ENCODE peak calls at places on chromosomes 16 and 17, in six cellular contexts. U is upper lobe of right lung, C is A549, G is esophagus squamous epithelium, Y is fibroblast of lung, Q is mesendoderm. H is an unnamed sample.

GRCh38 chr16:82152641-82153094 is 17.4 kb downstream of the MPHOSPH6 start:
- DNase-seq in C (peak), U (no peak), Q (peak), Y (peak), G (no peak), H (peak)

GRCh38 chr16:4945560-4946502 is 8.9 kb upstream of the PPL start:
- DNase-seq in U (peak), Q (no peak), Y (peak), G (no peak), C (peak), H (peak)

GRCh38 chr17:48262982-48263586 is 155.5 kb downstream of the SNX11 start:
- DNase-seq in U (no peak), Y (peak), G (no peak), Q (no peak), C (peak), H (no peak)

GRCh38 chr17:77345260-77345910 is 204.6 kb downstream of the SEC14L1 start:
- DNase-seq in Q (no peak), G (no peak), C (no peak), U (no peak), Y (no peak), H (no peak)

GRCh38 chr16:81175325-81175891 is 63.1 kb upstream of the BCO1 start:
- DNase-seq in Q (no peak), C (peak), U (no peak), G (no peak), Y (peak), H (peak)

GRCh38 chr17:46885415-46885814 is 34.0 kb downstream of the WNT9B start:
- DNase-seq in Q (no peak), G (no peak), Y (no peak), U (no peak), C (no peak), H (no peak)

GRCh38 chr16:55914383-55914782 is 39.2 kb upstream of the CES5A start:
- DNase-seq in Y (no peak), C (no peak), U (no peak), G (no peak), Q (no peak), H (no peak)

GRCh38 chr17:67053438-67054000 is 9.2 kb downstream of the CACNG1 start:
- DNase-seq in Q (no peak), Y (no peak), G (no peak), C (no peak), U (no peak), H (no peak)

GRCh38 chr17:48724241-48725004 is 1.4 kb downstream of the PRAC2 start:
- DNase-seq in Y (peak), C (peak), Q (peak), G (no peak), U (peak), H (no peak)

GRCh38 chr17:4249452-4250029 is 14.2 kb downstream of the ANKFY1 start:
- DNase-seq in C (peak), G (no peak), U (no peak), Q (peak), Y (peak), H (no peak)

GRCh38 chr16:19884021-19884485 is 595 bp downstream of the GPRC5B start:
- DNase-seq in Q (peak), C (no peak), U (no peak), Y (no peak), G (no peak), H (no peak)

GRCh38 chr17:8673621-8674020 is 43.1 kb upstream of the MYH10 start:
- DNase-seq in Y (no peak), G (no peak), Q (no peak), C (no peak), U (no peak), H (no peak)

GRCh38 chr17:48187867-48188608 is 80.5 kb downstream of the SNX11 start:
- DNase-seq in G (no peak), Y (no peak), U (no peak), Q (no peak), C (no peak), H (no peak)

GRCh38 chr17:64115871-64116534 is 13.9 kb downstream of the ERN1 start:
- DNase-seq in Y (peak), U (no peak), C (peak), Q (no peak), G (no peak), H (peak)

GRCh38 chr16:55622930-55623561 is 32.7 kb upstream of the SLC6A2 start:
- DNase-seq in Y (no peak), Q (peak), G (no peak), U (no peak), C (peak), H (no peak)

GRCh38 chr16:49345829-49346228 is 27.8 kb upstream of the C16orf78 start:
- DNase-seq in Y (no peak), G (no peak), Q (peak), U (no peak), C (no peak), H (no peak)

GRCh38 chr16:57268804-57269800 is 15.4 kb downstream of the PLLP start:
- DNase-seq in C (peak), Y (no peak), G (no peak), U (peak), Q (peak), H (no peak)

GRCh38 chr16:73909529-73910035 is 387.0 kb upstream of the PSMD7 start:
- DNase-seq in Y (no peak), C (no peak), U (no peak), G (no peak), Q (no peak), H (no peak)

GRCh38 chr16:77868478-77868877 is 80.1 kb downstream of the VAT1L start:
- DNase-seq in Q (no peak), C (no peak), Y (no peak), U (no peak), G (no peak), H (no peak)

GRCh38 chr17:7838291-7839075 is 4.5 kb downstream of the KDM6B start:
- DNase-seq in C (peak), G (no peak), Y (peak), U (no peak), Q (peak), H (no peak)

GRCh38 chr16:30380801-30381208 is 1.6 kb downstream of the SEPTIN1 start:
- DNase-seq in Y (no peak), U (no peak), G (no peak), Q (no peak), C (no peak), H (no peak)

GRCh38 chr17:35084987-35085386 is 21.5 kb upstream of the RFFL start:
- DNase-seq in Y (peak), U (no peak), G (no peak), C (peak), Q (peak), H (peak)

GRCh38 chr17:45646288-45646988 is 137.7 kb upstream of the CRHR1 start:
- DNase-seq in Y (no peak), U (peak), C (no peak), Q (no peak), G (no peak), H (no peak)

GRCh38 chr16:52958951-52959350 is 93.7 kb downstream of the CHD9NB start:
- DNase-seq in C (no peak), Q (no peak), Y (no peak), U (no peak), G (no peak), H (no peak)

GRCh38 chr17:40058151-40058784 is 4.1 kb upstream of the MED24 start:
- DNase-seq in G (no peak), Y (peak), Q (no peak), C (no peak), U (no peak), H (no peak)
- H3K27ac ChIP-seq in G (peak), Y (no peak), Q (no peak), C (peak), U (peak), H (no peak)

DNA sequence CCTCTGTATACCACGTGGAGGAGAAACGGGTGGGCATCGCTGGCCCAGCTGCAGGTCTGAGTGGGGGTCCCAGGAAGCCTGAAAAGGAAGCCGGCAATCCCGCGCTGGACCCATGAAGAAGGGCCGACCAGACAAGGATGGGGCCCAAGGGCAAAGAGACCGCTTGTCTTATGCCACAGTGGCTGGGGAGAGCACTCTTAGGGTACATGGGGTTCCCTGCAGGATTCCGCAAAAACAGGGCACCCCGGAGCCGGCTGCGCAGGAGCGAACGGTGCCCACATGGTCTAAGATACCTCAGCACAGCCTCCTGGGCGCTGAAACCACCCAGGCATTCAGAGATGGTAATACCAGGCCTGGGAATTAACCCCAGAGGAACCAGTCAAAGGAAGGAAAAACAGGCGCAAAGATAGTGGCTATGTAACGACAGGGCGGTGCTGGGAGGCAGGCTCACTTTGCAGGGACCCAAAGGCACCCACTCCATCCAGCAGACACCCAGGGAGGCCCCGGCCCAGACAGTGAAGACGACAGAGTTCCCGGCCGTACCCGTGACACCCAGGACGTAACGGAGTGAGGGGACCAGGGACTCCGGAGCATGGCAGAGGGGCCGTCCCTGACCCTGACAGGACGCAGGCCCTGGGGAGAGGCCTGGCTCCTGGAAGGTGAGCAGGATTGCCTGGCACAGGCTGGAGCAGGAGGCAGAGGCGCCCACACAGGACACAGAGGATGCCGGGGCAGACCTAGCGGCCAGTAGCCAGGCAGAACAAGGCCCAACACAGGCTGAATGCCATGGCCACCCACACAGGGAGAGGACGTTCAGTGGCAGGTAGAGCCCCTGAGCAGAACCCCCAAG is 10.3 kb downstream of the PIEZO1 start:
- DNase-seq in Y (no peak), Q (no peak), C (no peak), G (no peak), U (no peak), H (no peak)
- H3K27ac ChIP-seq in Y (peak), Q (no peak), C (no peak), G (no peak), U (peak), H (no peak)

GRCh38 chr16:22397931-22398330 is 23.5 kb upstream of the CDR2 start:
- DNase-seq in Y (no peak), G (no peak), C (no peak), Q (no peak), U (no peak), H (no peak)
- H3K27ac ChIP-seq in Y (peak), G (no peak), C (no peak), Q (no peak), U (no peak), H (peak)

GRCh38 chr16:70563571-70563970 is 40.0 kb downstream of the SF3B3 start:
- DNase-seq in Q (no peak), Y (no peak), C (no peak), G (no peak), U (no peak), H (no peak)
- H3K27ac ChIP-seq in Q (no peak), Y (no peak), C (no peak), G (peak), U (no peak), H (peak)

GRCh38 chr16:24180451-24180850 is 75.7 kb upstream of the CACNG3 start:
- DNase-seq in C (no peak), G (no peak), Q (no peak), U (no peak), Y (no peak), H (no peak)
- H3K27ac ChIP-seq in C (no peak), G (no peak), Q (no peak), U (no peak), Y (no peak), H (no peak)

GRCh38 chr17:58388302-58389190 is 28.8 kb downstream of the RNF43 start:
- DNase-seq in G (no peak), U (no peak), Y (no peak), Q (peak), C (no peak), H (no peak)
- H3K27ac ChIP-seq in G (no peak), U (no peak), Y (no peak), Q (no peak), C (peak), H (no peak)